ENCODE peak calls at places on chromosomes 7 and 10, in nine cellular contexts. W, M, C, U, V, J, Z, K and E are unnamed samples.

GRCh38 chr7:99997545-99998137 is 17.8 kb upstream of the ZKSCAN1 start:
- DNase-seq in W (peak; percentile 65), M (no peak), C (peak; percentile 78), U (no peak), V (peak; percentile 28), J (no peak), Z (no peak), K (peak; percentile 69), E (peak; percentile 91)

GRCh38 chr10:120691623-120692022 is 159.5 kb upstream of the WDR11 start:
- DNase-seq in W (no peak), M (no peak), C (no peak), U (no peak), V (no peak), J (no peak), Z (no peak), K (no peak), E (no peak)

GRCh38 chr7:99460651-99461050 is 5.3 kb downstream of the ATP5MF start:
- DNase-seq in W (no peak), M (no peak), C (no peak), U (no peak), V (no peak), J (no peak), Z (no peak), K (no peak), E (no peak)

GRCh38 chr10:101986277-101986971 is 69.5 kb downstream of the ARMH3 start:
- DNase-seq in W (no peak), M (no peak), C (no peak), U (no peak), V (no peak), J (no peak), Z (no peak), K (peak; percentile 58), E (no peak)

GRCh38 chr7:95794917-95795515 is 22.7 kb downstream of the DYNC1I1 start:
- DNase-seq in W (peak; percentile 47), M (no peak), C (no peak), U (no peak), V (no peak), J (peak; percentile 53), Z (no peak), K (no peak), E (peak; percentile 62)

GRCh38 chr10:17453377-17454091 is 861 bp downstream of the ST8SIA6 start:
- DNase-seq in W (peak; percentile 68), M (no peak), C (peak; percentile 42), U (peak; percentile 4), V (no peak), J (peak; percentile 11), Z (no peak), K (no peak), E (peak; percentile 54)

GRCh38 chr10:127227027-127227426 is 30.6 kb upstream of the INSYN2A start:
- DNase-seq in W (no peak), M (no peak), C (no peak), U (no peak), V (no peak), J (no peak), Z (no peak), K (no peak), E (no peak)

GRCh38 chr7:112858838-112859237 is 68.6 kb upstream of the TMEM168 start:
- DNase-seq in W (no peak), M (no peak), C (no peak), U (no peak), V (no peak), J (no peak), Z (no peak), K (no peak), E (no peak)

GRCh38 chr10:120580651-120581259 is 123.7 kb downstream of the PLPP4 start:
- DNase-seq in W (no peak), M (no peak), C (no peak), U (no peak), V (no peak), J (no peak), Z (no peak), K (no peak), E (no peak)

GRCh38 chr10:61900829-61901783 is at the start of gene ARID5B:
- DNase-seq in W (peak; percentile 70), M (no peak), C (peak; percentile 68), U (peak; percentile 67), V (no peak), J (peak; percentile 86), Z (peak; percentile 62), K (peak; percentile 67), E (peak; percentile 74)

GRCh38 chr10:114706458-114707055 is 48.5 kb upstream of the ABLIM1 start:
- DNase-seq in W (peak; percentile 49), M (no peak), C (no peak), U (no peak), V (no peak), J (no peak), Z (no peak), K (no peak), E (no peak)